ENCODE peak calls at places on chromosomes 12 and 14, in five cellular contexts. Y is tibial nerve, M is heart left ventricle, D is ovary, V is transverse colon. W is an unnamed sample.
A peak's percentile ranks its signal among the peaks of the same experiment; 100 is the strongest.

GRCh38 chr12:96294831-96295230 is 100.7 kb downstream of the ELK3 start:
- DNase-seq in Y (no peak), M (no peak), D (no peak), V (no peak), W (no peak)

GRCh38 chr14:100827751-100828447 is 2.0 kb downstream of the MEG3 start:
- DNase-seq in Y (no peak), M (no peak), D (peak; percentile 58), V (no peak), W (peak; percentile 68)

GRCh38 chr12:14910090-14910915 is 24.6 kb upstream of the MGP start:
- DNase-seq in Y (no peak), M (no peak), D (no peak), V (no peak), W (no peak)

GRCh38 chr14:77681196-77682157 is 26.3 kb downstream of the ALKBH1 start:
- DNase-seq in Y (no peak), M (no peak), D (no peak), V (peak; percentile 43), W (peak; percentile 38)

GRCh38 chr12:121709478-121709890 is 3.1 kb upstream of the TMEM120B start:
- DNase-seq in Y (no peak), M (no peak), D (no peak), V (no peak), W (peak; percentile 11)

GRCh38 chr12:115440438-115440837 is 756.5 kb upstream of the TBX3 start:
- DNase-seq in Y (no peak), M (peak; percentile 59), D (no peak), V (no peak), W (peak; percentile 24)

GRCh38 chr12:16555630-16556029 is 50.3 kb downstream of the LMO3 start:
- DNase-seq in Y (no peak), M (no peak), D (no peak), V (no peak), W (no peak)

GRCh38 chr14:22070119-22070982 is 396.7 kb upstream of the OR4E1 start:
- DNase-seq in Y (no peak), M (peak; percentile 47), D (no peak), V (peak; percentile 31), W (peak; percentile 12)

GRCh38 chr14:63938198-63939005 is 85.6 kb downstream of the SYNE2 start:
- DNase-seq in Y (no peak), M (no peak), D (no peak), V (no peak), W (no peak)

GRCh38 chr12:57845478-57846284 is 848 bp downstream of the CTDSP2 start:
- DNase-seq in Y (peak; percentile 81), M (peak; percentile 84), D (peak; percentile 82), V (peak; percentile 77), W (peak; percentile 92)
- TF ChIP-seq POLR2A in Y (peak; percentile 53), M (no peak), D (no peak), V (peak; percentile 58), W (peak; percentile 89)

DNA sequence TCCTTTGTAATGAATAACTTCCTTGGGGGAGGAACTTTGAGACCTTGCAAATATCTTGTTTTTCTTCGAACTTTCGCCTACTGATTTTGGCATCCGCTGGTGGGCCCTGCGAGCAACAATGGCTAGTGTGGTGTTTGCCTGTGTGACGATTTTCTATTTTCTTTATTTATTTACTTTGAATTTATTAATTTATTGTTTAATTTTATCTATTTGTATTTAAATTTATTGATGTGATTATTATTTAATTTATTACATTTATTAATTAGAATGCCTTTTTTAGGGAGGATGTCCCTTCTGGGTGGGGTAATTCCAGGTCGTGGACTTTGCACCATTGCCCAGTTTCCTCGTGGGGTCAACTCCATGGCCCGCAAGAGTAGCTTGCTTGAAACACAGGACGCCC is 149.7 kb downstream of the ZNF664 start:
- DNase-seq in Y (no peak), M (no peak), D (no peak), V (no peak), W (no peak)
- H3K27me3 ChIP-seq in Y (no peaks in the 10 kb centered on the region), M (no peaks in the 10 kb centered on the region), D (no peaks in the 10 kb centered on the region), V (no peaks in the 10 kb centered on the region), W (no peaks in the 10 kb centered on the region)

DNA sequence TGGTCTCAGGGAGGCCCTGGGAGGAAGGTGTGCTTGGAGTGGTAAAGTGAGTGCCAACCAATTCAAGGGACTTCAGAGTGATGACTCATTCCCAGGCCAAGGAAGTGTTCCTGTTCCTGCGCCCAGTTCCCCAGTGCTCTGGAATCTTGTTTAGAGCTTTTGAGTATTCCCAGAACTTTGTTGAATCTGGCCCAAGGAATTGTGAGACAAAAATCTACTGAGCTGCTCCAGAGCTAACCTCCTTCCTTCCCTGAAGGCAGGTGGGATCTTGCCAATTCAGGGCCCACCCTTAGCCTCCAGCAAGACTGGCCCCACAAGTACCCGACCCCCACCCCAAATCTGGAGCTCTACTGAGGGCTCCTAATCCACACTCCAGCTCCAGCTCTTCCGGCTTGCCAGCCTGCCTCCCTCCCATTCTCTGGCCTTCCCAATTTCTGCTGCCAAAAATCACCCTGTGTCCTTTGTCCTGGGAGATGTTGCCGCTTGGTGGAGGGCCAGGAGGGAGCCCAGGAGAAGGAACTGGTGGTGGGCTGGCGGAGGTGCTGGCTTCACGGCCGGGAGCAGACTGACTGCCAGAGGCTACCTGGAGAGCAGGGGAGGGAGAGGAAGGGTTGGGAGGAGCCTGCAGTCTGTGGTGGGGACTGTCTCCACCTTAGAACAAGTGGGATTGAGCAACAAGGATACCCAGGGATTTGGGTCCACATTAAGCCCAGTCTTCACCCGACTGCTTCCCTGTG is 2.0 kb upstream of the ATN1 start:
- DNase-seq in Y (peak; percentile 52), M (peak; percentile 79), D (peak; percentile 84), V (peak; percentile 76), W (peak; percentile 71)
- TF ChIP-seq POLR2A in Y (peak; percentile 43), M (peak; percentile 34), D (peak; percentile 38), V (no peak), W (peak; percentile 20)

GRCh38 chr14:29548948-29549370 is 378.7 kb downstream of the PRKD1 start:
- DNase-seq in Y (no peak), M (no peak), D (no peak), V (no peak), W (no peak)

DNA sequence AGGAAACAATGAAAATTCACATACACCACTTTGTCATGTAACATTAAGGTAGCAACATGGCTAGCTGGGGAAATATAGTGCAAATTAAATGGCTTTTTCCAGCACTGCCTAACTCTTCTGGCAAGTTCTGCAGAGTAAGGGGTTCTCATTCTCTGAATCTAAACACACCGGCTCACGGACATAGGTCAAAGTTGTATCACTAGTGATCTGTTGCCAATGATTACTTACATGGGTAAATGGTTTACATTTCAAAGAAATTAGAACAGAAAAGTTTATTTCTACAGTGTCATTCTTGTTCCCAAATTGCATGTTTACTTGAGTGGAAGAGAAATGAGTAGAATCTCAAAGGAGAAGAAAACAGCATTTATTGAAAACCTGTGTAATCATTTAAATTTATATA is 381.9 kb downstream of the PRKD1 start:
- DNase-seq in Y (no peak), M (no peak), D (no peak), V (no peak), W (no peak)
- H3K27me3 ChIP-seq in Y (no peaks in the 10 kb centered on the region), M (no peaks in the 10 kb centered on the region), D (no peaks in the 10 kb centered on the region), V (no peaks in the 10 kb centered on the region), W (no peaks in the 10 kb centered on the region)

DNA sequence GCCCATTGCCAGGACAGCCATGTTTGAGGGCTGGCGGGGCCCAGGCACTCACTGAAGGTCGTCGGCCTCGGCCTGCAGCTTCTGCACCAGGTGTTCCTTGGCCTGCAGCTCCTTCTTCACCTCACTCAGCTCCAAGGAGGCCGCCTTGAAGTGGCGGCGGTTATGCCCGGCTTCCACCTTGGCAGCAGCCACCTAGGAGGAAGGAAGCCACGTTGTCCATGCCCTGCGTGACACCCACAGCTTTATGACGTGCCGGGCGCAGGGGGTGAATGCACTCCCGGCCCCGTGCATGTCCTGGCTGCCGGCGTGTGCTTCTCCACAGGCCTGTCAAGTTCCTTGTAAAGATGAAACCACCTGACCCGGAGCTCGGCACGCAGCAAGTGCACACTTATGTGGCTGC is 16.0 kb upstream of the ANKLE2 start:
- DNase-seq in Y (no peak), M (no peak), D (no peak), V (no peak), W (no peak)
- TF ChIP-seq POLR2A in Y (no peak), M (no peak), D (no peak), V (no peak), W (no peak)

DNA sequence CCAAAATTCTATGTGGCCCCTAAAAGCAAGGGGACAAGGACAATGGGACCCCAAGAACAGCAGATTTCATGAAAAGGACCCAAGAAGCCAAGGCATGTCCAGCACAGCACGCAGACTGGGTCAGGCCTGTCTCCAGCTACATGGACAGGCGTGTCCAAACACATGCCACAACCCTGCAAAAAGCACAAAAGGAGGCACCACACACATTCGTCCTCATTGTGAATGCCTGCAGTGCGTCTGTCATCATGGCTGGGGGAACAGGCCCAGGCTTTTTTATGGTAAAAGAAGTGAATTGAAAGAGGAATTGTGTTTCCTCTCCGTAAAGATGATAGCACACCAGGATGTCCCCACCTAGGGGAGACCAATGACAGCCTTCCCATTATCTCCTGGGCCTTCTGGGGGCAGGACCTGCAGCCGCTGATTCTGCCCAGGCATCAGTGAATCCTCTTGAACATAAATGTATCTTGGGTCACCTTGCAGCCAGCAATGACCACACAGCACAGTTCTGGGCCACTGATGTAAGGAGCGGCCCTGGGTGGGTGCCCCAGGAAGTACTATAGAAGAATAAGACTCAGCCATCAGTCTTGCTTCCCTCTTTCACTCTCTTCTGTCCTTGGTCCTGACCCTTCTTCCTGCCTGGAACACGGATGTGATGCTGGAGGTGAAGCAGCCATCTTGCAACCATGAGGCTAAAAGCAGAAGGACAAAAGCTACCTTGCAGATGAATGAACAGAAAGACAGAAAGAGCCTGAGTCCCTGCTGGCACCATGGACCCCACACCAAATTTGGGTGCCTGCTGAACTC is 29.8 kb upstream of the C14orf180 start:
- DNase-seq in Y (no peak), M (no peak), D (no peak), V (no peak), W (no peak)
- H3K27me3 ChIP-seq in Y (no peaks in the 10 kb centered on the region), M (no peaks in the 10 kb centered on the region), D (no peaks in the 10 kb centered on the region), V (peaks cover 36% of the 10 kb centered on the region), W (no peaks in the 10 kb centered on the region)

GRCh38 chr12:1796515-1797010 is 23.8 kb upstream of the LRTM2 start:
- DNase-seq in Y (no peak), M (peak; percentile 38), D (peak; percentile 60), V (peak; percentile 64), W (peak; percentile 41)

GRCh38 chr12:1797011-1797901 is 23.1 kb upstream of the LRTM2 start:
- DNase-seq in Y (peak; percentile 54), M (peak; percentile 72), D (peak; percentile 75), V (peak; percentile 78), W (peak; percentile 47)

GRCh38 chr12:1794440-1795090 is 25.8 kb upstream of the LRTM2 start:
- DNase-seq in Y (no peak), M (peak; percentile 20), D (no peak), V (no peak), W (no peak)

GRCh38 chr12:1795221-1795784 is 25.1 kb upstream of the LRTM2 start:
- DNase-seq in Y (no peak), M (peak; percentile 18), D (peak; percentile 36), V (no peak), W (no peak)

GRCh38 chr12:1795785-1796514 is 24.4 kb upstream of the LRTM2 start:
- DNase-seq in Y (peak; percentile 89), M (peak; percentile 92), D (peak; percentile 94), V (peak; percentile 96), W (peak; percentile 92)
- TF ChIP-seq POLR2A in Y (peak; percentile 92), M (peak; percentile 70), D (peak; percentile 37), V (peak; percentile 82), W (peak; percentile 72)

GRCh38 chr14:60652674-60653387 is 3.6 kb upstream of the SIX1 start:
- DNase-seq in Y (no peak), M (no peak), D (no peak), V (no peak), W (no peak)

GRCh38 chr14:60651936-60652673 is 2.8 kb upstream of the SIX1 start:
- DNase-seq in Y (no peak), M (no peak), D (no peak), V (no peak), W (no peak)

GRCh38 chr14:60653709-60654161 is 4.5 kb upstream of the SIX1 start:
- DNase-seq in Y (no peak), M (no peak), D (no peak), V (no peak), W (no peak)

GRCh38 chr14:60654303-60654925 is 5.1 kb upstream of the SIX1 start:
- DNase-seq in Y (no peak), M (no peak), D (no peak), V (no peak), W (no peak)

GRCh38 chr14:60653388-60653690 is 4.1 kb upstream of the SIX1 start:
- DNase-seq in Y (no peak), M (no peak), D (no peak), V (no peak), W (no peak)
- H3K27me3 ChIP-seq in Y (no peaks in the 10 kb centered on the region), M (peaks cover 92% of the 10 kb centered on the region), D (peaks cover 3% of the 10 kb centered on the region), V (peaks cover 100% of the 10 kb centered on the region), W (peaks cover 5% of the 10 kb centered on the region)

W was measured in body of pancreas.